ENCODE peak calls at places on chromosomes 12 and 14, in five cellular contexts. Y, S, Z, X and B are unnamed samples.

GRCh38 chr14:45715946-45716345 is 462.9 kb upstream of the MIS18BP1 start:
- DNase-seq in Y (no peak), S (no peak), Z (no peak), X (no peak), B (no peak)

GRCh38 chr12:108231909-108232434 is 102.9 kb downstream of the WSCD2 start:
- DNase-seq in Y (no peak), S (no peak), Z (no peak), X (no peak), B (no peak)

GRCh38 chr12:131043401-131043871 is 89.7 kb downstream of the ADGRD1 start:
- DNase-seq in Y (no peak), S (no peak), Z (no peak), X (no peak), B (no peak)

GRCh38 chr14:71574976-71575375 is 357.3 kb upstream of the RGS6 start:
- DNase-seq in Y (peak; percentile 92), S (peak; percentile 53), Z (no peak), X (no peak), B (no peak)

GRCh38 chr14:100329233-100330006 is 6.3 kb downstream of the SLC25A47 start:
- DNase-seq in Y (no peak), S (no peak), Z (no peak), X (no peak), B (no peak)

GRCh38 chr12:13666806-13667205 is 314.6 kb downstream of the GRIN2B start:
- DNase-seq in Y (no peak), S (no peak), Z (no peak), X (no peak), B (no peak)

GRCh38 chr12:3032770-3033537 is 44.2 kb upstream of the TSPAN9 start:
- DNase-seq in Y (no peak), S (no peak), Z (no peak), X (no peak), B (no peak)

GRCh38 chr14:88044129-88044727 is 39.3 kb downstream of the GPR65 start:
- DNase-seq in Y (no peak), S (no peak), Z (no peak), X (no peak), B (no peak)

GRCh38 chr14:74531467-74531866 is 37.9 kb downstream of the ISCA2 start:
- DNase-seq in Y (peak; percentile 22), S (no peak), Z (no peak), X (no peak), B (no peak)

GRCh38 chr12:105107176-105107496 is 395 bp upstream of the WASHC4 start:
- DNase-seq in Y (peak; percentile 62), S (no peak), Z (peak; percentile 24), X (no peak), B (no peak)

GRCh38 chr14:73744175-73744867 is 30.1 kb upstream of the PNMA1 start:
- DNase-seq in Y (no peak), S (no peak), Z (no peak), X (no peak), B (no peak)

GRCh38 chr12:100572184-100572583 is 1.3 kb upstream of the GAS2L3 start:
- DNase-seq in Y (no peak), S (no peak), Z (no peak), X (no peak), B (no peak)

GRCh38 chr12:28122756-28123155 is 67.5 kb upstream of the CCDC91 start:
- DNase-seq in Y (no peak), S (no peak), Z (no peak), X (no peak), B (no peak)

GRCh38 chr12:126224032-126224431 is 1158.8 kb downstream of the AACS start:
- DNase-seq in Y (no peak), S (no peak), Z (no peak), X (no peak), B (no peak)

GRCh38 chr12:76106631-76107030 is 22.1 kb upstream of the NAP1L1 start:
- DNase-seq in Y (no peak), S (no peak), Z (no peak), X (no peak), B (no peak)

GRCh38 chr12:58608711-58609110 is 311.6 kb downstream of the LRIG3 start:
- DNase-seq in Y (peak; percentile 24), S (no peak), Z (no peak), X (no peak), B (no peak)

GRCh38 chr14:90419200-90419599 is 22.4 kb downstream of the CALM1 start:
- DNase-seq in Y (peak; percentile 98), S (peak; percentile 85), Z (peak; percentile 86), X (no peak), B (peak; percentile 87)

GRCh38 chr12:124713436-124714082 is 146.1 kb upstream of the NCOR2 start:
- DNase-seq in Y (peak; percentile 89), S (no peak), Z (no peak), X (peak; percentile 60), B (no peak)

GRCh38 chr14:99522025-99522401 is 40.8 kb downstream of the CCNK start:
- DNase-seq in Y (no peak), S (no peak), Z (no peak), X (no peak), B (no peak)

GRCh38 chr12:109580684-109581333 is 7.2 kb downstream of the MVK start:
- DNase-seq in Y (no peak), S (no peak), Z (no peak), X (no peak), B (no peak)

GRCh38 chr12:50088577-50089335 is 3.6 kb downstream of the SMARCD1 start:
- DNase-seq in Y (peak; percentile 46), S (no peak), Z (no peak), X (peak; percentile 31), B (no peak)

GRCh38 chr14:52328286-52328685 is 14.2 kb downstream of the PTGER2 start:
- DNase-seq in Y (peak; percentile 88), S (no peak), Z (no peak), X (no peak), B (no peak)

GRCh38 chr14:90645842-90646443 is 170.3 kb downstream of the TTC7B start:
- DNase-seq in Y (peak; percentile 60), S (no peak), Z (no peak), X (no peak), B (no peak)

GRCh38 chr12:68794653-68795253 is 13.2 kb upstream of the MDM2 start:
- DNase-seq in Y (peak; percentile 86), S (no peak), Z (no peak), X (no peak), B (no peak)

GRCh38 chr12:95788637-95789036 is 1.9 kb downstream of the NTN4 start:
- DNase-seq in Y (peak; percentile 68), S (no peak), Z (no peak), X (no peak), B (no peak)

GRCh38 chr14:85087201-85087600 is 442.7 kb upstream of the FLRT2 start:
- DNase-seq in Y (peak; percentile 38), S (no peak), Z (no peak), X (no peak), B (no peak)

GRCh38 chr14:25049559-25050493 is at the start of gene STXBP6:
- DNase-seq in Y (peak; percentile 65), S (no peak), Z (no peak), X (no peak), B (peak; percentile 86)

GRCh38 chr12:63138484-63138883 is 12.5 kb downstream of the AVPR1A start:
- DNase-seq in Y (no peak), S (no peak), Z (no peak), X (no peak), B (no peak)

GRCh38 chr12:111904438-111904837 is 62.4 kb downstream of the MAPKAPK5 start:
- DNase-seq in Y (peak; percentile 1), S (no peak), Z (no peak), X (no peak), B (no peak)

GRCh38 chr12:15634010-15634676 is 155.0 kb downstream of the EPS8 start:
- DNase-seq in Y (peak; percentile 70), S (no peak), Z (no peak), X (no peak), B (no peak)

GRCh38 chr12:6915023-6915788 is 826 bp downstream of the ENO2 start:
- DNase-seq in Y (no peak), S (no peak), Z (no peak), X (no peak), B (no peak)

GRCh38 chr12:91582799-91583198 is 400.2 kb upstream of the DCN start:
- DNase-seq in Y (no peak), S (no peak), Z (no peak), X (no peak), B (no peak)

GRCh38 chr14:74459289-74459946 is 33.4 kb upstream of the SYNDIG1L start:
- DNase-seq in Y (peak; percentile 69), S (peak; percentile 46), Z (no peak), X (no peak), B (no peak)

GRCh38 chr14:70871001-70871400 is 36.3 kb upstream of the PCNX1 start:
- DNase-seq in Y (no peak), S (no peak), Z (no peak), X (no peak), B (no peak)

GRCh38 chr14:102825307-102826095 is 48.3 kb downstream of the TRAF3 start:
- DNase-seq in Y (no peak), S (no peak), Z (no peak), X (no peak), B (no peak)